ENCODE peak calls at places on chromosomes 16 and 17, in ten cellular contexts. T, G, O, C, P, U, D, L, E and K are unnamed samples.
A peak's percentile ranks its signal among the peaks of the same experiment; 100 is the strongest.

GRCh38 chr16:57795431-57795878 is 6.8 kb downstream of the KIFC3 start:
- DNase-seq in T (peak; percentile 76), G (no peak), O (no peak), C (peak; percentile 71), P (no peak), U (no peak), D (no peak), L (no peak), E (peak; percentile 82), K (peak; percentile 56)

GRCh38 chr16:86215233-86215978 is 294.9 kb upstream of the FOXF1 start:
- DNase-seq in T (no peak), G (no peak), O (no peak), C (no peak), P (no peak), U (no peak), D (no peak), L (no peak), E (no peak), K (no peak)

GRCh38 chr16:57957396-57958392 is 13.2 kb downstream of the CNGB1 start:
- DNase-seq in T (no peak), G (no peak), O (no peak), C (no peak), P (no peak), U (no peak), D (no peak), L (no peak), E (no peak), K (no peak)

GRCh38 chr17:4625181-4625601 is 16.3 kb downstream of the ALOX15 start:
- DNase-seq in T (no peak), G (no peak), O (no peak), C (no peak), P (no peak), U (no peak), D (no peak), L (no peak), E (no peak), K (no peak)

GRCh38 chr16:86771506-86772230 is 193.3 kb downstream of the FOXL1 start:
- DNase-seq in T (no peak), G (no peak), O (no peak), C (no peak), P (no peak), U (no peak), D (no peak), L (no peak), E (no peak), K (no peak)

GRCh38 chr16:66521951-66522771 is 27.8 kb downstream of the TK2 start:
- DNase-seq in T (no peak), G (no peak), O (no peak), C (peak; percentile 100), P (peak; percentile 83), U (no peak), D (peak; percentile 90), L (no peak), E (no peak), K (no peak)

GRCh38 chr16:86484240-86484639 is 26.1 kb upstream of the FOXF1 start:
- DNase-seq in T (no peak), G (no peak), O (no peak), C (no peak), P (no peak), U (no peak), D (no peak), L (no peak), E (no peak), K (no peak)

GRCh38 chr16:85524365-85524629 is 88.8 kb upstream of the GSE1 start:
- DNase-seq in T (no peak), G (no peak), O (no peak), C (no peak), P (no peak), U (no peak), D (no peak), L (no peak), E (no peak), K (no peak)

GRCh38 chr17:74241434-74241833 is 28.1 kb downstream of the TTYH2 start:
- DNase-seq in T (no peak), G (no peak), O (no peak), C (no peak), P (no peak), U (no peak), D (peak; percentile 69), L (peak; percentile 65), E (no peak), K (no peak)

DNA sequence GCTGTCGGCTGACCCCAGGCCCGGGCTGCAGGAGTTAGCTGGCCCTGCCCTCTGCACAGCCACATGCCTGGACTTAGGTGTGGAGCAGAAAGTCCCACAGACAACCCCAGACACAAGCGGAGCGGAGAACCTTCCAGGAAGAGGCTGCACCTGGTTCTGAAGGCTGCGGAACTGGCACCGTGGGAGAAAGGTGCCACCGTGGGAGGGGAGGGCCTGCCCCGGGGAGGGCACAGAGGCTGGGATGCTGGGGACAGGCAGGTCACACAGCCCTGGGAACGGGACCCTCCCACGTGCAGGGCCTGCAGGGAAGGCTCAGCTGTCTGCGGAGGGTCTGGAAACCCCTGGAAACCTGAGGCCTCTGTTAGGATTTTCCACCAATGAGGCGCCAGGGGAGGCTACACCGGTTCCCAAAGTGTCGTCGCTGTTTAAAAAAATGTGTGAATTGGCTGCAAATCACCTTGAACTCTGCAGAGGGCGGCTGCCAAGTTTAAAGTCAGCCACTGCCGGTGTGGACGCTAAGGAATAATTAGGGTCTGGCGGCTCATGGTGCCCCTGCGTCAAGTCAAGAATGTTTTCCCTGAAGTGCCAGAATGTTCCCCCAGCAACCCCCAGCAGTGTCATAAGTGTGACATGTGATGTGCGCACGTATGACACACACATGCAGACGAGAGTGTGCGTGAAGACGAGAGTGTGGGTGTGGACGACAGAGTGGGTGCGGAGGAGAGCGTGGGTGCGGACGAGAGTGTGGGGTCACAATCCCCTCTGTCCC is 50.9 kb upstream of the PABPN1L start:
- DNase-seq in T (no peak), G (no peak), O (no peak), C (no peak), P (no peak), U (no peak), D (no peak), L (no peak), E (peak; percentile 72), K (no peak)
- TF ChIP-seq CTCF in T (no peak), G (no peak), O (no peak), C (no peak), P (no peak), U (no peak), D (no peak), L (no peak), E (no peak), K (no peak)

GRCh38 chr17:76161113-76161512 is 20.1 kb upstream of the FOXJ1 start:
- DNase-seq in T (no peak), G (no peak), O (no peak), C (no peak), P (no peak), U (no peak), D (no peak), L (no peak), E (no peak), K (no peak)

GRCh38 chr17:76161619-76162222 is 20.7 kb upstream of the FOXJ1 start:
- DNase-seq in T (no peak), G (no peak), O (no peak), C (no peak), P (no peak), U (no peak), D (no peak), L (no peak), E (no peak), K (no peak)

GRCh38 chr17:76157759-76158158 is 16.7 kb upstream of the FOXJ1 start:
- DNase-seq in T (no peak), G (no peak), O (no peak), C (no peak), P (no peak), U (no peak), D (no peak), L (no peak), E (peak; percentile 18), K (no peak)

GRCh38 chr17:76156662-76156991 is 15.6 kb upstream of the FOXJ1 start:
- DNase-seq in T (no peak), G (no peak), O (no peak), C (no peak), P (no peak), U (no peak), D (no peak), L (no peak), E (no peak), K (no peak)

GRCh38 chr17:76159157-76159556 is 18.1 kb upstream of the FOXJ1 start:
- DNase-seq in T (no peak), G (no peak), O (no peak), C (no peak), P (no peak), U (no peak), D (no peak), L (no peak), E (no peak), K (no peak)
- H3K27me3 ChIP-seq in T (no peaks in the 10 kb centered on the region), G (no peaks in the 10 kb centered on the region), O (peaks cover 12% of the 10 kb centered on the region), C (peaks cover 2% of the 10 kb centered on the region), P (peaks cover 47% of the 10 kb centered on the region), U (no peaks in the 10 kb centered on the region), D (no peaks in the 10 kb centered on the region), L (no peaks in the 10 kb centered on the region), E (no peaks in the 10 kb centered on the region), K (no peaks in the 10 kb centered on the region)

GRCh38 chr17:39636927-39637736 is at the start of gene STARD3:
- DNase-seq in T (peak; percentile 92), G (peak; percentile 44), O (no peak), C (peak; percentile 79), P (no peak), U (peak; percentile 87), D (peak; percentile 94), L (peak; percentile 95), E (peak; percentile 97), K (peak; percentile 91)
- TF ChIP-seq CTCF in T (no peak), G (peak; percentile 17), O (peak; percentile 38), C (no peak), P (peak; percentile 23), U (peak; percentile 36), D (peak; percentile 10), L (peak; percentile 52), E (peak; percentile 26), K (peak; percentile 35)

GRCh38 chr16:3186946-3187690 is 886 bp upstream of the OR1F1 start:
- DNase-seq in T (no peak), G (no peak), O (no peak), C (no peak), P (no peak), U (no peak), D (no peak), L (no peak), E (no peak), K (no peak)
- H3K27me3 ChIP-seq in T (no peaks in the 10 kb centered on the region), G (peaks cover 41% of the 10 kb centered on the region), O (no peaks in the 10 kb centered on the region), C (no peaks in the 10 kb centered on the region), P (no peaks in the 10 kb centered on the region), U (no peaks in the 10 kb centered on the region), D (peaks cover 81% of the 10 kb centered on the region), L (peaks cover 79% of the 10 kb centered on the region), E (peaks cover 2% of the 10 kb centered on the region), K (peaks cover 52% of the 10 kb centered on the region)